ENCODE peak calls at places on chromosomes 13 and 19, in four cellular contexts. E is SJSA1, R is mammary epithelial cell, F is right atrium auricular region. O is an unnamed sample.

GRCh38 chr19:45262570-45262969 is 11.5 kb downstream of the MARK4 start:
- DNase-seq in E (no peak), R (no peak), F (no peak), O (no peak)

GRCh38 chr19:1066748-1067340 is at the start of gene ARHGAP45:
- DNase-seq in E (no peak), R (no peak), F (no peak), O (peak; percentile 42)

GRCh38 chr13:74920361-74920760 is 561.6 kb downstream of the TBC1D4 start:
- DNase-seq in E (no peak), R (no peak), F (no peak), O (no peak)

GRCh38 chr19:15379996-15380647 is 535 bp upstream of the AKAP8 start:
- DNase-seq in E (no peak), R (peak; percentile 69), F (no peak), O (peak; percentile 75)

GRCh38 chr13:31765441-31765840 is 26.1 kb downstream of the RXFP2 start:
- DNase-seq in E (no peak), R (peak; percentile 56), F (no peak), O (no peak)

GRCh38 chr13:97212540-97213146 is 9.5 kb upstream of the MBNL2 start:
- DNase-seq in E (no peak), R (peak; percentile 67), F (no peak), O (no peak)

GRCh38 chr13:71056581-71056980 is 810.4 kb downstream of the DACH1 start:
- DNase-seq in E (no peak), R (no peak), F (no peak), O (peak; percentile 14)

GRCh38 chr13:36282818-36283432 is 14.7 kb downstream of the CCDC169 start:
- DNase-seq in E (no peak), R (peak; percentile 24), F (no peak), O (no peak)

GRCh38 chr19:31347828-31348314 is 1.4 kb downstream of the TSHZ3 start:
- DNase-seq in E (no peak), R (no peak), F (no peak), O (no peak)

GRCh38 chr19:29909545-29909944 is 32.5 kb upstream of the URI1 start:
- DNase-seq in E (no peak), R (no peak), F (no peak), O (no peak)

GRCh38 chr13:94822356-94822755 is 110.0 kb upstream of the SOX21 start:
- DNase-seq in E (no peak), R (no peak), F (no peak), O (no peak)

GRCh38 chr13:51797664-51798488 is 6.1 kb downstream of the DHRS12 start:
- DNase-seq in E (no peak), R (peak; percentile 74), F (no peak), O (no peak)

GRCh38 chr19:47176627-47177090 is 46.0 kb downstream of the SAE1 start:
- DNase-seq in E (peak; percentile 49), R (peak; percentile 74), F (no peak), O (no peak)

GRCh38 chr13:83274679-83275078 is 607.6 kb downstream of the SLITRK1 start:
- DNase-seq in E (no peak), R (no peak), F (no peak), O (no peak)

GRCh38 chr13:82758056-82758455 is 1124.2 kb downstream of the SLITRK1 start:
- DNase-seq in E (peak; percentile 75), R (peak; percentile 46), F (no peak), O (no peak)

GRCh38 chr19:54532528-54532927 is 29.9 kb downstream of the LAIR2 start:
- DNase-seq in E (no peak), R (no peak), F (no peak), O (no peak)

GRCh38 chr13:43787518-43787891 is 733 bp upstream of the ENOX1 start:
- DNase-seq in E (no peak), R (no peak), F (no peak), O (no peak)

GRCh38 chr19:33274663-33275558 is 27.4 kb downstream of the CEBPA start:
- DNase-seq in E (no peak), R (no peak), F (no peak), O (no peak)

GRCh38 chr13:108621421-108621820 is 8.0 kb upstream of the MYO16 start:
- DNase-seq in E (no peak), R (no peak), F (no peak), O (no peak)

GRCh38 chr13:62356977-62357376 is 941.3 kb upstream of the PCDH20 start:
- DNase-seq in E (no peak), R (no peak), F (no peak), O (no peak)

GRCh38 chr13:96075953-96076543 is 13.9 kb upstream of the HS6ST3 start:
- DNase-seq in E (no peak), R (no peak), F (no peak), O (no peak)

GRCh38 chr13:29774830-29775229 is 75.6 kb downstream of the UBL3 start:
- DNase-seq in E (no peak), R (no peak), F (no peak), O (no peak)

GRCh38 chr19:4523306-4524110 is 5.2 kb upstream of the PLIN4 start:
- DNase-seq in E (no peak), R (no peak), F (no peak), O (peak; percentile 55)

GRCh38 chr13:94300401-94300800 is 179.1 kb downstream of the DCT start:
- DNase-seq in E (no peak), R (no peak), F (no peak), O (no peak)

GRCh38 chr13:91659583-91660415 is 261.4 kb downstream of the GPC5 start:
- DNase-seq in E (no peak), R (peak; percentile 1), F (no peak), O (no peak)

GRCh38 chr19:30153326-30154210 is 211.5 kb downstream of the URI1 start:
- DNase-seq in E (no peak), R (no peak), F (no peak), O (no peak)

GRCh38 chr13:100815476-100816046 is 141.0 kb upstream of the TMTC4 start:
- DNase-seq in E (no peak), R (peak; percentile 37), F (no peak), O (no peak)

GRCh38 chr19:32702010-32702409 is 10.4 kb downstream of the NUDT19 start:
- DNase-seq in E (no peak), R (no peak), F (no peak), O (no peak)

GRCh38 chr19:35744688-35745327 is 410 bp downstream of the U2AF1L4 start:
- DNase-seq in E (peak; percentile 97), R (peak; percentile 93), F (peak; percentile 98), O (peak; percentile 95)

GRCh38 chr19:35746087-35746462 is 624 bp downstream of the PSENEN start:
- DNase-seq in E (no peak), R (no peak), F (no peak), O (no peak)

GRCh38 chr19:35748106-35749020 is at the start of gene LIN37:
- DNase-seq in E (peak; percentile 99), R (peak; percentile 99), F (peak; percentile 100), O (peak; percentile 99)

GRCh38 chr19:35745328-35746086 is at the start of the genes PSENEN and U2AF1L4:
- DNase-seq in E (peak; percentile 98), R (peak; percentile 99), F (peak; percentile 99), O (peak; percentile 99)

DNA sequence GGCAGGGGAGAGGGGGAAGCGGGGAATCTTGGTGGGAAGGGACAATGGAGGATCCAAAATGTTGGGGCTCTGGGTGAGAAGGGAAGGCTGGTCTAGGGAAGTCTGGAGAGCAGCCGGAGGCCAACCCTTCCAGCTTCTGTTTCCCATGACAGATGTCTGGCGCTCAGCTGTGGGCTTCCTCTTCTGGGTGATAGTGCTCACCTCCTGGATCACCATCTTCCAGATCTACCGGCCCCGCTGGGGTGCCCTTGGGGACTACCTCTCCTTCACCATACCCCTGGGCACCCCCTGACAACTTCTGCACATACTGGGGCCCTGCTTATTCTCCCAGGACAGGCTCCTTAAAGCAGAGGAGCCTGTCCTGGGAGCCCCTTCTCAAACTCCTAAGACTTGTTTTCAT is 1.1 kb downstream of the PSENEN start:
- DNase-seq in E (no peak), R (no peak), F (no peak), O (no peak)
- H3K4me1 ChIP-seq in E (peaks cover 11% of the 10 kb centered on the region), R (peaks cover 13% of the 10 kb centered on the region), F (peaks cover 44% of the 10 kb centered on the region), O (peaks cover 4% of the 10 kb centered on the region)

GRCh38 chr13:39767791-39768564 is 112.5 kb downstream of the COG6 start:
- DNase-seq in E (peak; percentile 67), R (no peak), F (no peak), O (no peak)
- H3K27ac ChIP-seq in E (no peak overlapping the region), R (no peak overlapping the region), F (no peak overlapping the region), O (no peak overlapping the region)

GRCh38 chr19:8363803-8364771 is at the start of gene ANGPTL4:
- DNase-seq in E (peak; percentile 84), R (peak; percentile 64), F (peak; percentile 90), O (peak; percentile 93)
- H3K4me1 ChIP-seq in E (peaks cover 43% of the 10 kb centered on the region), R (peaks cover 41% of the 10 kb centered on the region), F (peaks cover 78% of the 10 kb centered on the region), O (peaks cover 18% of the 10 kb centered on the region)

GRCh38 chr19:19817357-19817756 is 4.2 kb downstream of the ZNF506 start:
- DNase-seq in E (no peak), R (no peak), F (no peak), O (no peak)
- H3K27ac ChIP-seq in E (no peak overlapping the region), R (no peak overlapping the region), F (no peak overlapping the region), O (no peak overlapping the region)

DNA sequence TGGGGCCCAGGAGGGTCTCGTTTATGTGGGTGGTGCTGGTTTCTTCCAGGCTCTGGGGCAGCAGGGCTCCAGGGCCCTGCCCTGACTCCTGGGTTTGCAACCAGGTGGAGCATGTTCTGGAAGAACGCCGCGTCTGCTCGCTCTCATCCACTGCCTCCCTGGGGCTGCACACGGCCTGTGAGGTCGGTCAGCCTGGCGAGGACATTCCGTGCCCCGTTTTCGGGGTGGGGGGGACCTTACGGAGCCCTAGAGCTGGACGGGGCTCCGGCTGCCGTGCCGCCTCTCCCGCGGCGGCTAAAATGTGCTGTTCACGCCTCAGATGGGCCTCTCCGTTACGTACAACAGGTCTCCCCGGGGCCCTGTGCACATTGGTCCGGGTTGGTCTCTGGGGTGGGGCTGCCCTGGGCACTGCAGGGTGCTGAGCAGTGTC is 3.3 kb downstream of the GNA11 start:
- DNase-seq in E (peak; percentile 40), R (peak; percentile 25), F (no peak), O (peak; percentile 77)
- H3K4me1 ChIP-seq in E (peaks cover 41% of the 10 kb centered on the region), R (peaks cover 39% of the 10 kb centered on the region), F (peaks cover 79% of the 10 kb centered on the region), O (peaks cover 18% of the 10 kb centered on the region)

DNA sequence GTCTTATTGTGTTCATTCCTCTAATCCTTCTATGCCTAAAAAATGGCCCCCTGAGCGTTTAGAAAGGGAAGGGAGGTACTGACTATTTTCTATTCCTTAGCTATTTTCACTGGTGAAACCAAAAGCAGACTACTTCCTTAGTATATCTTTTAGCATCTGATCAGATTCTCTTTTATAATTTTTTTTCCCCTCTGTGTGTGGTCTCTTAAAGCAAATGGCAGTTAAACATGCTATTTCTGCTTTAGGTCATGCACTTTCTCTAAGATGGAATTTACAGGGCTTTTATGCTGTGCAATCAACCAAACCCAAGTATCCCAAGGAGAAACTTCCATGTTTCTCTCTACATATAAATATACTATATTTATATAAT is 10.0 kb upstream of the ITM2B start:
- DNase-seq in E (no peak), R (no peak), F (no peak), O (no peak)
- H3K27ac ChIP-seq in E (peak overlapping the region; percentile 80), R (no peak overlapping the region), F (peak overlapping the region; percentile 76), O (no peak overlapping the region)

GRCh38 chr13:111212517-111212873 is 97.4 kb downstream of the ARHGEF7 start:
- DNase-seq in E (no peak), R (no peak), F (no peak), O (no peak)
- H3K4me1 ChIP-seq in E (peaks cover 42% of the 10 kb centered on the region), R (peaks cover 11% of the 10 kb centered on the region), F (peaks cover 87% of the 10 kb centered on the region), O (peaks cover 31% of the 10 kb centered on the region)

O was measured in right cardiac atrium.